ENCODE peak calls at places on chromosomes 5 and 9, in nine cellular contexts. R is kidney tubule cell; T is stimulated activated CD4-positive, alpha-beta T cell treated with anti-CD3 and anti-CD28 coated beads, Interleukin-15, amount 100 ng/mL, for 1 hour; M is dorsolateral prefrontal cortex; O is neural progenitor cell; L is PC-3; C is AG10803; S is stimulated activated CD8-positive, alpha-beta memory T cell treated with anti-CD3 and anti-CD28 coated beads, Interleukin-15, amount 100 ng/mL, for 24 hours; W is transverse colon. E is an unnamed sample.

GRCh38 chr9:21056931-21057330 is 20.8 kb downstream of the IFNB1 start:
- DNase-seq in R (peak; percentile 64), T (no peak), M (no peak), O (no peak), L (peak; percentile 67), C (peak; percentile 31), S (no peak), W (no peak), E (no peak)

GRCh38 chr5:1687301-1687970 is 112.2 kb downstream of the MRPL36 start:
- DNase-seq in R (no peak), T (no peak), M (no peak), O (no peak), L (no peak), C (no peak), S (no peak), W (no peak), E (no peak)

GRCh38 chr5:34570721-34571379 is 85.3 kb upstream of the RAI14 start:
- DNase-seq in R (no peak), T (no peak), M (no peak), O (no peak), L (no peak), C (peak; percentile 92), S (no peak), W (no peak), E (no peak)

GRCh38 chr9:25948182-25948581 is 269.9 kb upstream of the TUSC1 start:
- DNase-seq in R (no peak), T (no peak), M (no peak), O (no peak), L (no peak), C (no peak), S (no peak), W (no peak), E (no peak)

GRCh38 chr5:1860949-1861348 is 21.8 kb downstream of the IRX4 start:
- DNase-seq in R (no peak), T (no peak), M (no peak), O (no peak), L (no peak), C (no peak), S (no peak), W (no peak), E (no peak)

GRCh38 chr5:132961887-132962286 is 1.5 kb downstream of the AFF4 start:
- DNase-seq in R (peak; percentile 59), T (no peak), M (no peak), O (no peak), L (peak; percentile 48), C (peak; percentile 67), S (no peak), W (no peak), E (no peak)

GRCh38 chr5:175235251-175235963 is 208.6 kb downstream of the DRD1 start:
- DNase-seq in R (peak; percentile 9), T (no peak), M (no peak), O (no peak), L (no peak), C (peak; percentile 33), S (no peak), W (no peak), E (no peak)

GRCh38 chr5:158398360-158399201 is 539.6 kb upstream of the CLINT1 start:
- DNase-seq in R (peak; percentile 40), T (no peak), M (no peak), O (no peak), L (no peak), C (no peak), S (no peak), W (no peak), E (no peak)

GRCh38 chr9:87267701-87268100 is 230.0 kb upstream of the DAPK1 start:
- DNase-seq in R (no peak), T (no peak), M (no peak), O (no peak), L (no peak), C (peak; percentile 93), S (no peak), W (no peak), E (no peak)

GRCh38 chr5:78698218-78698751 is 49.7 kb upstream of the LHFPL2 start:
- DNase-seq in R (no peak), T (no peak), M (no peak), O (no peak), L (no peak), C (peak; percentile 88), S (no peak), W (no peak), E (no peak)

GRCh38 chr5:170523129-170523497 is 19.3 kb downstream of the KCNIP1 start:
- DNase-seq in R (peak; percentile 62), T (no peak), M (no peak), O (no peak), L (no peak), C (no peak), S (no peak), W (no peak), E (no peak)

GRCh38 chr5:37774912-37775483 is 64.8 kb downstream of the GDNF start:
- DNase-seq in R (peak; percentile 38), T (no peak), M (no peak), O (peak; percentile 24), L (peak; percentile 74), C (peak; percentile 58), S (no peak), W (no peak), E (no peak)

GRCh38 chr5:151745071-151745705 is 13.2 kb downstream of the ATOX1 start:
- DNase-seq in R (peak; percentile 98), T (no peak), M (peak; percentile 87), O (no peak), L (peak; percentile 99), C (peak; percentile 87), S (no peak), W (peak; percentile 29), E (peak; percentile 50)

GRCh38 chr5:52657231-52657645 is 130.5 kb upstream of the ITGA1 start:
- DNase-seq in R (peak; percentile 61), T (no peak), M (no peak), O (peak; percentile 60), L (peak; percentile 63), C (peak; percentile 57), S (no peak), W (no peak), E (no peak)

GRCh38 chr5:149728303-149728702 is 1.8 kb upstream of the PPARGC1B start:
- DNase-seq in R (no peak), T (no peak), M (no peak), O (peak; percentile 44), L (no peak), C (no peak), S (no peak), W (peak; percentile 82), E (peak; percentile 91)

GRCh38 chr5:11584008-11584407 is 320.2 kb downstream of the CTNND2 start:
- DNase-seq in R (no peak), T (no peak), M (no peak), O (no peak), L (peak; percentile 60), C (no peak), S (no peak), W (no peak), E (no peak)

GRCh38 chr9:91856419-91856818 is 93.6 kb downstream of the ROR2 start:
- DNase-seq in R (peak; percentile 23), T (no peak), M (no peak), O (no peak), L (no peak), C (no peak), S (no peak), W (no peak), E (no peak)

GRCh38 chr5:168852329-168852728 is 273.2 kb upstream of the PANK3 start:
- DNase-seq in R (no peak), T (no peak), M (no peak), O (no peak), L (no peak), C (no peak), S (no peak), W (no peak), E (no peak)

GRCh38 chr9:127393680-127394079 is 3.3 kb upstream of the SLC2A8 start:
- DNase-seq in R (no peak), T (no peak), M (no peak), O (no peak), L (peak; percentile 16), C (peak; percentile 24), S (no peak), W (no peak), E (no peak)

GRCh38 chr9:117286245-117286644 is 128.6 kb downstream of the ASTN2 start:
- DNase-seq in R (no peak), T (no peak), M (no peak), O (no peak), L (no peak), C (no peak), S (no peak), W (no peak), E (peak; percentile 6)

GRCh38 chr5:175900131-175900530 is 28.8 kb downstream of the CPLX2 start:
- DNase-seq in R (no peak), T (no peak), M (no peak), O (no peak), L (peak; percentile 11), C (no peak), S (no peak), W (no peak), E (no peak)

GRCh38 chr9:77495834-77496671 is 152.1 kb downstream of the GNA14 start:
- DNase-seq in R (no peak), T (no peak), M (no peak), O (no peak), L (peak; percentile 79), C (peak; percentile 80), S (no peak), W (no peak), E (no peak)

GRCh38 chr9:129525781-129526180 is 95.1 kb downstream of the C9orf50 start:
- DNase-seq in R (no peak), T (no peak), M (no peak), O (no peak), L (no peak), C (no peak), S (no peak), W (no peak), E (no peak)

GRCh38 chr9:93677061-93677571 is 100.7 kb downstream of the PHF2 start:
- DNase-seq in R (no peak), T (no peak), M (peak; percentile 32), O (no peak), L (no peak), C (no peak), S (no peak), W (peak; percentile 5), E (no peak)

GRCh38 chr9:108953983-108954574 is 19.9 kb downstream of the ABITRAM start:
- DNase-seq in R (peak; percentile 42), T (no peak), M (no peak), O (peak; percentile 42), L (peak; percentile 67), C (peak; percentile 65), S (no peak), W (no peak), E (no peak)

GRCh38 chr5:3022665-3023064 is 271.2 kb upstream of the IRX2 start:
- DNase-seq in R (no peak), T (no peak), M (no peak), O (no peak), L (no peak), C (no peak), S (no peak), W (no peak), E (no peak)

GRCh38 chr5:76380346-76381074 is 22.6 kb upstream of the IQGAP2 start:
- DNase-seq in R (no peak), T (no peak), M (no peak), O (no peak), L (no peak), C (no peak), S (no peak), W (no peak), E (no peak)

GRCh38 chr9:33620738-33621439 is 96.8 kb downstream of the ANKRD18B start:
- DNase-seq in R (peak; percentile 73), T (no peak), M (no peak), O (no peak), L (peak; percentile 62), C (peak; percentile 76), S (no peak), W (no peak), E (no peak)

GRCh38 chr9:4939118-4939561 is 45.9 kb upstream of the JAK2 start:
- DNase-seq in R (no peak), T (no peak), M (no peak), O (no peak), L (no peak), C (no peak), S (no peak), W (no peak), E (no peak)

GRCh38 chr5:122053181-122054109 is 24.6 kb downstream of the LOX start:
- DNase-seq in R (no peak), T (no peak), M (no peak), O (no peak), L (no peak), C (peak; percentile 60), S (no peak), W (no peak), E (peak; percentile 21)

GRCh38 chr5:131634666-131634995 is 398 bp downstream of the RAPGEF6 start:
- DNase-seq in R (peak; percentile 75), T (no peak), M (peak; percentile 55), O (peak; percentile 88), L (peak; percentile 45), C (peak; percentile 49), S (peak; percentile 30), W (peak; percentile 66), E (no peak)

E was measured in left colon.